ENCODE peak calls at places on chromosome 1, in nine cellular contexts. One of them, this sample, is unnamed.

GRCh38 chr1:173409613-173410012 is 67.5 kb upstream of the PRDX6 start:
- DNase-seq in psoas muscle: no peak
- DNase-seq in germinal center: peak
- DNase-seq in stimulated activated CD4-positive, alpha-beta T cell treated with anti-CD3 and anti-CD28 coated beads, Interleukin-2, amount 100 ng/mL, for 4 hours: no peak
- DNase-seq in suprapubic skin: no peak
- DNase-seq in ACHN: no peak
- DNase-seq in thyroid gland: no peak
- DNase-seq in LHCN-M2: peak
- DNase-seq in effector memory CD4-positive, alpha-beta T cell: no peak
- DNase-seq in this sample: no peak

GRCh38 chr1:96236156-96236739 is 485.3 kb upstream of the PTBP2 start:
- DNase-seq in psoas muscle: no peak
- DNase-seq in germinal center: no peak
- DNase-seq in stimulated activated CD4-positive, alpha-beta T cell treated with anti-CD3 and anti-CD28 coated beads, Interleukin-2, amount 100 ng/mL, for 4 hours: no peak
- DNase-seq in suprapubic skin: no peak
- DNase-seq in ACHN: peak
- DNase-seq in thyroid gland: peak
- DNase-seq in LHCN-M2: peak
- DNase-seq in effector memory CD4-positive, alpha-beta T cell: no peak
- DNase-seq in this sample: no peak

GRCh38 chr1:206890690-206891089 is 6.6 kb upstream of the IL24 start:
- DNase-seq in psoas muscle: no peak
- DNase-seq in germinal center: no peak
- DNase-seq in stimulated activated CD4-positive, alpha-beta T cell treated with anti-CD3 and anti-CD28 coated beads, Interleukin-2, amount 100 ng/mL, for 4 hours: no peak
- DNase-seq in suprapubic skin: no peak
- DNase-seq in ACHN: no peak
- DNase-seq in thyroid gland: no peak
- DNase-seq in LHCN-M2: peak
- DNase-seq in effector memory CD4-positive, alpha-beta T cell: no peak
- DNase-seq in this sample: no peak

GRCh38 chr1:30641557-30642353 is 81.6 kb downstream of the MATN1 start:
- DNase-seq in psoas muscle: no peak
- DNase-seq in germinal center: no peak
- DNase-seq in stimulated activated CD4-positive, alpha-beta T cell treated with anti-CD3 and anti-CD28 coated beads, Interleukin-2, amount 100 ng/mL, for 4 hours: no peak
- DNase-seq in suprapubic skin: peak
- DNase-seq in ACHN: no peak
- DNase-seq in thyroid gland: no peak
- DNase-seq in LHCN-M2: no peak
- DNase-seq in effector memory CD4-positive, alpha-beta T cell: no peak
- DNase-seq in this sample: no peak

GRCh38 chr1:35243681-35244080 is 24.8 kb upstream of the ZMYM4 start:
- DNase-seq in psoas muscle: no peak
- DNase-seq in germinal center: no peak
- DNase-seq in stimulated activated CD4-positive, alpha-beta T cell treated with anti-CD3 and anti-CD28 coated beads, Interleukin-2, amount 100 ng/mL, for 4 hours: no peak
- DNase-seq in suprapubic skin: no peak
- DNase-seq in ACHN: no peak
- DNase-seq in thyroid gland: no peak
- DNase-seq in LHCN-M2: peak
- DNase-seq in effector memory CD4-positive, alpha-beta T cell: no peak
- DNase-seq in this sample: no peak

GRCh38 chr1:14136881-14137280 is 436.9 kb downstream of the PRDM2 start:
- DNase-seq in psoas muscle: no peak
- DNase-seq in germinal center: no peak
- DNase-seq in stimulated activated CD4-positive, alpha-beta T cell treated with anti-CD3 and anti-CD28 coated beads, Interleukin-2, amount 100 ng/mL, for 4 hours: no peak
- DNase-seq in suprapubic skin: no peak
- DNase-seq in ACHN: no peak
- DNase-seq in thyroid gland: no peak
- DNase-seq in LHCN-M2: no peak
- DNase-seq in effector memory CD4-positive, alpha-beta T cell: no peak
- DNase-seq in this sample: no peak

GRCh38 chr1:36204347-36204909 is 19.8 kb upstream of the THRAP3 start:
- DNase-seq in psoas muscle: peak
- DNase-seq in germinal center: no peak
- DNase-seq in stimulated activated CD4-positive, alpha-beta T cell treated with anti-CD3 and anti-CD28 coated beads, Interleukin-2, amount 100 ng/mL, for 4 hours: no peak
- DNase-seq in suprapubic skin: no peak
- DNase-seq in ACHN: no peak
- DNase-seq in thyroid gland: peak
- DNase-seq in LHCN-M2: peak
- DNase-seq in effector memory CD4-positive, alpha-beta T cell: no peak
- DNase-seq in this sample: no peak

GRCh38 chr1:41957568-41957967 is 38.8 kb upstream of the HIVEP3 start:
- DNase-seq in psoas muscle: peak
- DNase-seq in germinal center: no peak
- DNase-seq in stimulated activated CD4-positive, alpha-beta T cell treated with anti-CD3 and anti-CD28 coated beads, Interleukin-2, amount 100 ng/mL, for 4 hours: no peak
- DNase-seq in suprapubic skin: no peak
- DNase-seq in ACHN: no peak
- DNase-seq in thyroid gland: no peak
- DNase-seq in LHCN-M2: peak
- DNase-seq in effector memory CD4-positive, alpha-beta T cell: no peak
- DNase-seq in this sample: no peak

GRCh38 chr1:71770121-71770520 is 512.2 kb downstream of the NEGR1 start:
- DNase-seq in psoas muscle: no peak
- DNase-seq in germinal center: no peak
- DNase-seq in stimulated activated CD4-positive, alpha-beta T cell treated with anti-CD3 and anti-CD28 coated beads, Interleukin-2, amount 100 ng/mL, for 4 hours: no peak
- DNase-seq in suprapubic skin: no peak
- DNase-seq in ACHN: no peak
- DNase-seq in thyroid gland: no peak
- DNase-seq in LHCN-M2: peak
- DNase-seq in effector memory CD4-positive, alpha-beta T cell: no peak
- DNase-seq in this sample: no peak

GRCh38 chr1:205709059-205709398 is 28.7 kb upstream of the SLC45A3 start:
- DNase-seq in psoas muscle: no peak
- DNase-seq in germinal center: no peak
- DNase-seq in stimulated activated CD4-positive, alpha-beta T cell treated with anti-CD3 and anti-CD28 coated beads, Interleukin-2, amount 100 ng/mL, for 4 hours: no peak
- DNase-seq in suprapubic skin: no peak
- DNase-seq in ACHN: peak
- DNase-seq in thyroid gland: no peak
- DNase-seq in LHCN-M2: peak
- DNase-seq in effector memory CD4-positive, alpha-beta T cell: no peak
- DNase-seq in this sample: no peak

GRCh38 chr1:116569776-116570357 is 959 bp downstream of the CD58 start:
- DNase-seq in psoas muscle: peak
- DNase-seq in germinal center: peak
- DNase-seq in stimulated activated CD4-positive, alpha-beta T cell treated with anti-CD3 and anti-CD28 coated beads, Interleukin-2, amount 100 ng/mL, for 4 hours: no peak
- DNase-seq in suprapubic skin: peak
- DNase-seq in ACHN: peak
- DNase-seq in thyroid gland: peak
- DNase-seq in LHCN-M2: no peak
- DNase-seq in effector memory CD4-positive, alpha-beta T cell: peak
- DNase-seq in this sample: peak

GRCh38 chr1:221408117-221408516 is 333.8 kb downstream of the DUSP10 start:
- DNase-seq in psoas muscle: no peak
- DNase-seq in germinal center: no peak
- DNase-seq in stimulated activated CD4-positive, alpha-beta T cell treated with anti-CD3 and anti-CD28 coated beads, Interleukin-2, amount 100 ng/mL, for 4 hours: no peak
- DNase-seq in suprapubic skin: no peak
- DNase-seq in ACHN: no peak
- DNase-seq in thyroid gland: no peak
- DNase-seq in LHCN-M2: no peak
- DNase-seq in effector memory CD4-positive, alpha-beta T cell: no peak
- DNase-seq in this sample: no peak

GRCh38 chr1:201184307-201184706 is 6.3 kb upstream of the IGFN1 start:
- DNase-seq in psoas muscle: no peak
- DNase-seq in germinal center: no peak
- DNase-seq in stimulated activated CD4-positive, alpha-beta T cell treated with anti-CD3 and anti-CD28 coated beads, Interleukin-2, amount 100 ng/mL, for 4 hours: no peak
- DNase-seq in suprapubic skin: no peak
- DNase-seq in ACHN: no peak
- DNase-seq in thyroid gland: no peak
- DNase-seq in LHCN-M2: no peak
- DNase-seq in effector memory CD4-positive, alpha-beta T cell: no peak
- DNase-seq in this sample: no peak

GRCh38 chr1:84719477-84720274 is 29.4 kb upstream of the SSX2IP start:
- DNase-seq in psoas muscle: no peak
- DNase-seq in germinal center: no peak
- DNase-seq in stimulated activated CD4-positive, alpha-beta T cell treated with anti-CD3 and anti-CD28 coated beads, Interleukin-2, amount 100 ng/mL, for 4 hours: no peak
- DNase-seq in suprapubic skin: no peak
- DNase-seq in ACHN: no peak
- DNase-seq in thyroid gland: no peak
- DNase-seq in LHCN-M2: no peak
- DNase-seq in effector memory CD4-positive, alpha-beta T cell: no peak
- DNase-seq in this sample: no peak

GRCh38 chr1:183198463-183198862 is 12.4 kb downstream of the LAMC2 start:
- DNase-seq in psoas muscle: peak
- DNase-seq in germinal center: no peak
- DNase-seq in stimulated activated CD4-positive, alpha-beta T cell treated with anti-CD3 and anti-CD28 coated beads, Interleukin-2, amount 100 ng/mL, for 4 hours: no peak
- DNase-seq in suprapubic skin: no peak
- DNase-seq in ACHN: peak
- DNase-seq in thyroid gland: no peak
- DNase-seq in LHCN-M2: peak
- DNase-seq in effector memory CD4-positive, alpha-beta T cell: no peak
- DNase-seq in this sample: no peak

GRCh38 chr1:9573723-9574122 is 15.0 kb upstream of the TMEM201 start:
- DNase-seq in psoas muscle: no peak
- DNase-seq in germinal center: no peak
- DNase-seq in stimulated activated CD4-positive, alpha-beta T cell treated with anti-CD3 and anti-CD28 coated beads, Interleukin-2, amount 100 ng/mL, for 4 hours: no peak
- DNase-seq in suprapubic skin: no peak
- DNase-seq in ACHN: peak
- DNase-seq in thyroid gland: no peak
- DNase-seq in LHCN-M2: peak
- DNase-seq in effector memory CD4-positive, alpha-beta T cell: no peak
- DNase-seq in this sample: no peak

GRCh38 chr1:43349594-43350306 is 9.0 kb upstream of the CDC20 start:
- DNase-seq in psoas muscle: no peak
- DNase-seq in germinal center: no peak
- DNase-seq in stimulated activated CD4-positive, alpha-beta T cell treated with anti-CD3 and anti-CD28 coated beads, Interleukin-2, amount 100 ng/mL, for 4 hours: no peak
- DNase-seq in suprapubic skin: no peak
- DNase-seq in ACHN: no peak
- DNase-seq in thyroid gland: peak
- DNase-seq in LHCN-M2: no peak
- DNase-seq in effector memory CD4-positive, alpha-beta T cell: no peak
- DNase-seq in this sample: no peak

GRCh38 chr1:23384312-23385058 is 14.8 kb upstream of the ZNF436 start:
- DNase-seq in psoas muscle: no peak
- DNase-seq in germinal center: no peak
- DNase-seq in stimulated activated CD4-positive, alpha-beta T cell treated with anti-CD3 and anti-CD28 coated beads, Interleukin-2, amount 100 ng/mL, for 4 hours: no peak
- DNase-seq in suprapubic skin: no peak
- DNase-seq in ACHN: peak
- DNase-seq in thyroid gland: no peak
- DNase-seq in LHCN-M2: peak
- DNase-seq in effector memory CD4-positive, alpha-beta T cell: no peak
- DNase-seq in this sample: no peak

GRCh38 chr1:18409609-18410237 is 71.0 kb upstream of the KLHDC7A start:
- DNase-seq in psoas muscle: no peak
- DNase-seq in germinal center: no peak
- DNase-seq in stimulated activated CD4-positive, alpha-beta T cell treated with anti-CD3 and anti-CD28 coated beads, Interleukin-2, amount 100 ng/mL, for 4 hours: no peak
- DNase-seq in suprapubic skin: no peak
- DNase-seq in ACHN: no peak
- DNase-seq in thyroid gland: no peak
- DNase-seq in LHCN-M2: no peak
- DNase-seq in effector memory CD4-positive, alpha-beta T cell: no peak
- DNase-seq in this sample: no peak

This sample was measured in T-helper 17 cell.